ENCODE peak calls at places on chromosome 10, in seven cellular contexts. Z is PC-9, A is heart right ventricle, B is body of pancreas, U is breast epithelium, P is brain microvascular endothelial cell, J is stomach. T is an unnamed sample.

GRCh38 chr10:44056947-44057811 is 327.7 kb downstream of the CXCL12 start:
- DNase-seq in Z (no peak), A (no peak), B (peak), U (no peak), P (no peak), J (no peak), T (no peak)

GRCh38 chr10:16856092-16856491 is 38.9 kb upstream of the RSU1 start:
- DNase-seq in P (no peak), A (no peak), U (no peak), J (no peak), Z (no peak), B (no peak), T (no peak)

GRCh38 chr10:23173549-23174074 is 18.5 kb upstream of the PTF1A start:
- DNase-seq in J (no peak), U (no peak), Z (no peak), P (no peak), B (no peak), A (no peak), T (no peak)

GRCh38 chr10:4650572-4650971 is 175.4 kb upstream of the AKR1E2 start:
- DNase-seq in A (no peak), B (no peak), P (peak), U (no peak), J (no peak), Z (no peak), T (no peak)

GRCh38 chr10:81884856-81885255 is 9.9 kb downstream of the NRG3 start:
- DNase-seq in B (no peak), U (no peak), Z (no peak), J (no peak), P (no peak), A (no peak), T (no peak)

GRCh38 chr10:78656815-78657621 is 411.7 kb upstream of the ZMIZ1 start:
- DNase-seq in B (no peak), U (no peak), J (peak), A (peak), Z (no peak), P (no peak), T (no peak)

GRCh38 chr10:93999401-93999851 is 5.7 kb downstream of the PLCE1 start:
- DNase-seq in J (peak), P (peak), A (peak), U (peak), Z (no peak), B (peak), T (no peak)

GRCh38 chr10:79184141-79184625 is 115.4 kb downstream of the ZMIZ1 start:
- DNase-seq in U (no peak), J (peak), A (no peak), Z (peak), P (peak), B (peak), T (peak)

GRCh38 chr10:93445097-93445960 is 36.8 kb downstream of the MYOF start:
- DNase-seq in A (peak), Z (peak), P (peak), J (peak), U (peak), B (peak), T (peak)

GRCh38 chr10:50336140-50336539 is 84.8 kb upstream of the ASAH2 start:
- DNase-seq in U (no peak), J (no peak), P (no peak), A (no peak), B (no peak), Z (no peak), T (no peak)

GRCh38 chr10:121033371-121033770 is 182.2 kb downstream of the WDR11 start:
- DNase-seq in U (no peak), J (no peak), B (no peak), A (no peak), Z (no peak), P (no peak), T (no peak)

GRCh38 chr10:59060852-59061251 is 115.6 kb upstream of the PHYHIPL start:
- DNase-seq in B (no peak), A (no peak), Z (no peak), U (no peak), J (no peak), P (no peak), T (no peak)

GRCh38 chr10:123555616-123556015 is 110.5 kb upstream of the GPR26 start:
- DNase-seq in P (no peak), Z (no peak), J (no peak), U (no peak), B (no peak), A (no peak), T (no peak)

GRCh38 chr10:50373821-50374501 is 122.6 kb upstream of the ASAH2 start:
- DNase-seq in U (no peak), Z (no peak), J (no peak), A (no peak), B (no peak), P (peak), T (no peak)

GRCh38 chr10:11179231-11180105 is 161.8 kb downstream of the CELF2 start:
- DNase-seq in A (no peak), P (no peak), U (no peak), Z (no peak), J (no peak), B (no peak), T (no peak)

GRCh38 chr10:11175823-11176243 is 158.2 kb downstream of the CELF2 start:
- DNase-seq in P (no peak), B (peak), A (no peak), U (no peak), Z (no peak), J (no peak), T (no peak)

GRCh38 chr10:11178606-11179221 is 161.0 kb downstream of the CELF2 start:
- DNase-seq in Z (no peak), P (peak), J (peak), U (no peak), A (peak), B (peak), T (no peak)

GRCh38 chr10:11176746-11177145 is 159.1 kb downstream of the CELF2 start:
- DNase-seq in B (no peak), P (no peak), Z (no peak), A (no peak), U (no peak), J (no peak), T (no peak)

GRCh38 chr10:11177926-11178453 is 160.3 kb downstream of the CELF2 start:
- DNase-seq in B (no peak), Z (no peak), J (no peak), P (no peak), U (no peak), A (peak), T (no peak)
- TF ChIP-seq CTCF in B (no peak), Z (no peak), J (no peak), P (no peak), U (no peak), A (peak), T (no peak)

GRCh38 chr10:126783806-126784205 is 113.3 kb upstream of the C10orf90 start:
- DNase-seq in P (no peak), A (no peak), U (no peak), B (no peak), J (no peak), Z (no peak), T (no peak)
- TF ChIP-seq CTCF in P (no peak), A (no peak), U (no peak), B (no peak), J (no peak), Z (no peak), T (no peak)

GRCh38 chr10:489335-489734 is 200.1 kb downstream of the DIP2C start:
- DNase-seq in U (no peak), A (no peak), J (peak), Z (no peak), B (no peak), P (no peak), T (no peak)
- TF ChIP-seq CTCF in U (no peak), A (no peak), J (no peak), Z (no peak), B (no peak), P (no peak), T (no peak)

GRCh38 chr10:70321233-70321632 is 37.4 kb upstream of the NPFFR1 start:
- DNase-seq in B (no peak), P (no peak), A (no peak), Z (no peak), J (no peak), U (no peak), T (no peak)
- TF ChIP-seq CTCF in B (no peak), P (no peak), A (no peak), Z (no peak), J (no peak), U (no peak), T (no peak)

GRCh38 chr10:112183329-112184051 is at the start of gene GPAM:
- DNase-seq in P (peak), U (peak), J (peak), B (peak), Z (peak), A (peak), T (peak)

GRCh38 chr10:112184052-112184371 is 447 bp upstream of the GPAM start:
- DNase-seq in U (no peak), P (no peak), Z (no peak), J (no peak), A (no peak), B (no peak), T (no peak)

GRCh38 chr10:112184379-112184778 is 814 bp upstream of the GPAM start:
- DNase-seq in B (no peak), P (no peak), Z (no peak), J (no peak), A (no peak), U (no peak), T (no peak)

GRCh38 chr10:112185959-112186358 is 2.4 kb upstream of the GPAM start:
- DNase-seq in A (no peak), B (no peak), P (no peak), J (no peak), Z (no peak), U (no peak), T (no peak)

DNA sequence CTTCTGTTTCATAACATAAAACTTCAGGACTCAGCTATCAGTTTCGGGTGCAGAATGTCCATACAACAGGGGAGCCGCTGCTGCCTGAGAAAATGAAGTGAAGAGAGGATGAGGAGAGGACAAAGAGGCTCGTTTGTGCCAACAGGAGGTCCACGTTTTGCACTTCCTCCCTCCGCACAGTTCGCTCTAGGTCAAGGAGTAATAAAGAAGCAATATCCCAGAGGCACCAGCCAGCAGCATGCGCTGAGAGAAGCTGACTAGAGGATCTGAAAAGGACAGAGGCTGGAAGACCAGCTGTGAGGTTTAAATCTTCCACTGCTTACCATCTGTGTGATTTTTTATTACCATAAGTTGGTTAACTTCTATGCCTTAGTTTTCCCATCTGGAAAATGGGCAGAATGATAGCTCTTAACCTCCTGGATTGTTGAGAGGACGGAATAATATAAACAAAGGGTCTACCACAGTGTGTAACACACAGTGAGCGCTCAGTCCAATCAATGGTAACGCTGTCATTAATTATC is 697 bp downstream of the GPAM start:
- DNase-seq in U (no peak), J (no peak), A (no peak), B (no peak), Z (no peak), P (no peak), T (no peak)
- TF ChIP-seq CTCF in U (no peak), J (no peak), A (no peak), B (no peak), Z (no peak), P (no peak), T (no peak)

T was measured in Calu3.